ENCODE peak calls at places on chromosomes 5 and 9, in ten cellular contexts. I is HepG2, D is mesendoderm, Q is A549, R is GM23248, L is PC-9, M is OCI-LY7, G is neuronal stem cell, W is GM23338, U is mammary epithelial cell. Y is an unnamed sample.

GRCh38 chr9:34098307-34098706 is 28.2 kb downstream of the DCAF12 start:
- DNase-seq in R (no peak), L (no peak), I (no peak), U (no peak), W (no peak), M (peak), D (no peak), G (no peak), Q (no peak), Y (no peak)

GRCh38 chr5:52685621-52686370 is 101.9 kb upstream of the ITGA1 start:
- DNase-seq in L (no peak), I (no peak), R (no peak), U (peak), M (no peak), D (no peak), Q (no peak), G (no peak), W (peak), Y (no peak)

GRCh38 chr5:111135946-111136345 is 43.8 kb downstream of the WDR36 start:
- DNase-seq in I (no peak), D (no peak), R (peak), L (no peak), U (peak), G (no peak), W (no peak), M (no peak), Q (no peak), Y (no peak)

GRCh38 chr5:95842955-95843544 is 20.5 kb upstream of the GLRX start:
- DNase-seq in W (peak), G (no peak), D (peak), L (peak), Q (no peak), U (no peak), R (peak), M (peak), I (peak), Y (no peak)

GRCh38 chr5:134545070-134545868 is 19.8 kb downstream of the JADE2 start:
- DNase-seq in R (no peak), M (peak), U (no peak), W (no peak), L (no peak), D (no peak), G (no peak), Q (no peak), I (no peak), Y (no peak)

GRCh38 chr5:139914218-139914807 is 118.7 kb downstream of the PSD2 start:
- DNase-seq in W (no peak), M (no peak), D (no peak), L (peak), G (no peak), U (peak), I (no peak), Q (no peak), R (no peak), Y (peak)

GRCh38 chr9:83330207-83331196 is 207.7 kb downstream of the FRMD3 start:
- DNase-seq in U (no peak), D (no peak), L (no peak), M (peak), W (peak), Q (no peak), I (peak), R (peak), G (no peak), Y (no peak)

GRCh38 chr5:55485073-55485472 is 49.7 kb downstream of the PLPP1 start:
- DNase-seq in Q (no peak), U (no peak), W (peak), R (no peak), G (no peak), M (no peak), I (no peak), D (peak), L (no peak), Y (no peak)

GRCh38 chr9:85408494-85408893 is 333.3 kb downstream of the AGTPBP1 start:
- DNase-seq in L (no peak), I (peak), R (no peak), M (no peak), G (no peak), U (no peak), W (no peak), D (no peak), Q (no peak), Y (no peak)

GRCh38 chr9:20636883-20637440 is 14.7 kb upstream of the MLLT3 start:
- DNase-seq in L (no peak), R (no peak), I (no peak), Q (no peak), G (no peak), M (no peak), U (no peak), W (peak), D (peak), Y (no peak)

GRCh38 chr5:111628901-111629300 is 116.6 kb upstream of the STARD4 start:
- DNase-seq in R (peak), L (no peak), G (no peak), M (no peak), D (no peak), U (no peak), I (no peak), Q (no peak), W (no peak), Y (no peak)

GRCh38 chr9:122219856-122220672 is 8.7 kb downstream of the LHX6 start:
- DNase-seq in M (no peak), I (no peak), D (peak), W (no peak), R (peak), U (no peak), L (no peak), Q (no peak), G (no peak), Y (no peak)

GRCh38 chr5:59503223-59503622 is 390.3 kb downstream of the PDE4D start:
- DNase-seq in D (peak), M (no peak), G (no peak), U (no peak), W (peak), I (no peak), R (peak), Q (peak), L (no peak), Y (no peak)

GRCh38 chr9:130936285-130937117 is 2.5 kb downstream of the FIBCD1 start:
- DNase-seq in D (peak), L (peak), R (peak), M (no peak), W (peak), U (peak), G (no peak), Q (peak), I (peak), Y (no peak)

GRCh38 chr9:77879344-77880089 is 152.1 kb downstream of the GNAQ start:
- DNase-seq in R (peak), M (no peak), Q (no peak), D (no peak), W (no peak), I (no peak), L (peak), G (no peak), U (peak), Y (no peak)

GRCh38 chr9:78439192-78439865 is 142.4 kb downstream of the PSAT1 start:
- DNase-seq in G (peak), W (peak), Q (peak), I (peak), R (peak), D (peak), U (peak), L (peak), M (peak), Y (peak)

GRCh38 chr9:82675605-82676004 is 387.3 kb downstream of the RASEF start:
- DNase-seq in L (no peak), D (no peak), I (no peak), W (no peak), G (no peak), R (no peak), Q (no peak), M (no peak), U (no peak), Y (no peak)

GRCh38 chr5:39224196-39224754 is 4.9 kb upstream of the FYB1 start:
- DNase-seq in R (peak), Q (no peak), M (no peak), L (peak), W (peak), U (peak), I (no peak), D (peak), G (no peak), Y (peak)

GRCh38 chr9:15942806-15943424 is 390.1 kb downstream of the CCDC171 start:
- DNase-seq in Q (no peak), U (no peak), R (no peak), G (no peak), L (no peak), D (no peak), W (peak), I (no peak), M (no peak), Y (no peak)

GRCh38 chr5:59767753-59768159 is 125.8 kb downstream of the PDE4D start:
- DNase-seq in L (no peak), Q (no peak), R (no peak), G (no peak), I (no peak), U (peak), W (no peak), D (no peak), M (no peak), Y (no peak)

GRCh38 chr5:154095819-154096380 is 57.1 kb downstream of the MFAP3 start:
- DNase-seq in M (no peak), Q (no peak), R (peak), I (no peak), U (no peak), L (no peak), G (no peak), W (no peak), D (no peak), Y (no peak)

GRCh38 chr9:131051592-131052517 is 42.9 kb downstream of the LAMC3 start:
- DNase-seq in Q (no peak), U (peak), L (no peak), I (no peak), W (no peak), G (no peak), R (no peak), M (no peak), D (no peak), Y (no peak)

GRCh38 chr9:121646992-121647391 is 4.4 kb upstream of the DAB2IP start:
- DNase-seq in Q (no peak), R (no peak), I (no peak), W (no peak), M (no peak), U (no peak), L (no peak), G (no peak), D (no peak), Y (no peak)

GRCh38 chr5:43152946-43153345 is 32.2 kb downstream of the ZNF131 start:
- DNase-seq in W (no peak), D (no peak), G (no peak), Q (no peak), I (no peak), M (no peak), L (no peak), U (no peak), R (peak), Y (no peak)

GRCh38 chr5:81788271-81788670 is 37.4 kb upstream of the SSBP2 start:
- DNase-seq in Q (no peak), G (no peak), U (no peak), R (no peak), D (no peak), M (no peak), I (no peak), W (no peak), L (no peak), Y (no peak)
- H3K4me2 ChIP-seq in Q (peak), G (no peak), U (peak), R (peak), D (no peak), M (peak), I (no peak), W (peak), L (peak), Y (peak)

GRCh38 chr9:104861406-104861805 is 66.5 kb downstream of the ABCA1 start:
- DNase-seq in D (no peak), I (no peak), W (no peak), U (no peak), Q (no peak), G (no peak), R (no peak), M (no peak), L (no peak), Y (no peak)

GRCh38 chr9:104864675-104865104 is 63.3 kb downstream of the ABCA1 start:
- DNase-seq in D (no peak), Q (no peak), U (no peak), M (no peak), L (no peak), W (no peak), G (no peak), I (no peak), R (peak), Y (no peak)

GRCh38 chr9:104860280-104860679 is 67.7 kb downstream of the ABCA1 start:
- DNase-seq in G (no peak), M (no peak), R (peak), Q (no peak), D (no peak), W (no peak), L (no peak), I (no peak), U (no peak), Y (no peak)

GRCh38 chr9:104866186-104866585 is 61.8 kb downstream of the ABCA1 start:
- DNase-seq in D (no peak), I (no peak), U (no peak), L (no peak), Q (no peak), M (no peak), G (no peak), W (no peak), R (peak), Y (no peak)

GRCh38 chr9:104863180-104863883 is 64.6 kb downstream of the ABCA1 start:
- DNase-seq in M (peak), G (peak), I (peak), L (peak), W (peak), R (peak), U (peak), Q (peak), D (peak), Y (peak)
- H3K4me2 ChIP-seq in M (peak), G (no peak), I (no peak), L (no peak), W (peak), R (peak), U (no peak), Q (peak), D (no peak), Y (no peak)

DNA sequence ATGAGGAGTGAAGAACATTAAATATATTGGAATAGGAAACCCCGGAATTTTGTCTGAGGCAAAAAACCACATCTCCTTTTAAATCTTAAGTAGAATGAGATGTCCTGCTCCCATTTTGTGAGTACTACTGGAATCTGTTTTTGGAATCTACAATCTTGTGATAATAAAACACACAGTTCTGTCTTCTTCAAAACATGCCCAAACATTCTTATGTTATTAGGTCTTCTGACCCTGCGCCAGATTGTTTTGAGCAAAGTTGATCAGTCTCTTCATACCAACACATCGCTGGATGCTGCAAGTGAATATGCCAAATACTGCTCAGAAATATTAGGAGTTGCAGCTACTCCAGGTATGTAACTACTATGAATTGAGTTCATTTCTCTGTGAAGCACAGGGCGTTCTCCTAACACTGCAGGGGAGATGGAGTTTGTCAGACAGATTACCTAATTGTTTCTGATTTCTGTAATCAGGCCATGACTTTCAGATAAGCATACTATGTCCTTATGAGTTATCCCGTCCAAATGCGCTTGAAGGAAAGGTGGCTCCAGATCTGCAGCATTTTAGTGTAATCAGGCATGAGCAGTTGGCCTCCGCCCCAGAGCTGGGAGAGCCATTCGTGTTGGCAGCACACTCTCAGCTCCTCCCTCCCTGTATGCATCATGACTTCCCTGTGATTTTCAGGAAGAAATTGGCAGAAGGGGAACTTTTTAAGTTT is 88.0 kb downstream of the NLN start:
- DNase-seq in M (no peak), Q (no peak), R (peak), U (no peak), G (no peak), D (no peak), I (no peak), W (no peak), L (peak), Y (no peak)
- H3K4me2 ChIP-seq in M (no peak), Q (no peak), R (peak), U (no peak), G (no peak), D (no peak), I (no peak), W (no peak), L (peak), Y (no peak)

GRCh38 chr5:143739741-143740140 is 72.2 kb upstream of the HMHB1 start:
- DNase-seq in U (no peak), D (no peak), G (no peak), W (no peak), Q (no peak), I (no peak), L (no peak), R (peak), M (no peak), Y (no peak)

GRCh38 chr5:143741418-143741817 is 70.5 kb upstream of the HMHB1 start:
- DNase-seq in U (no peak), L (no peak), I (no peak), R (no peak), W (no peak), G (no peak), M (peak), Q (no peak), D (no peak), Y (no peak)

GRCh38 chr5:143737073-143737472 is 74.9 kb upstream of the HMHB1 start:
- DNase-seq in U (no peak), G (no peak), D (no peak), Q (no peak), M (no peak), L (no peak), I (no peak), W (no peak), R (no peak), Y (no peak)

GRCh38 chr5:143742951-143743350 is 69.0 kb upstream of the HMHB1 start:
- DNase-seq in G (no peak), U (no peak), W (no peak), I (no peak), M (no peak), L (no peak), R (no peak), Q (no peak), D (no peak), Y (no peak)

DNA sequence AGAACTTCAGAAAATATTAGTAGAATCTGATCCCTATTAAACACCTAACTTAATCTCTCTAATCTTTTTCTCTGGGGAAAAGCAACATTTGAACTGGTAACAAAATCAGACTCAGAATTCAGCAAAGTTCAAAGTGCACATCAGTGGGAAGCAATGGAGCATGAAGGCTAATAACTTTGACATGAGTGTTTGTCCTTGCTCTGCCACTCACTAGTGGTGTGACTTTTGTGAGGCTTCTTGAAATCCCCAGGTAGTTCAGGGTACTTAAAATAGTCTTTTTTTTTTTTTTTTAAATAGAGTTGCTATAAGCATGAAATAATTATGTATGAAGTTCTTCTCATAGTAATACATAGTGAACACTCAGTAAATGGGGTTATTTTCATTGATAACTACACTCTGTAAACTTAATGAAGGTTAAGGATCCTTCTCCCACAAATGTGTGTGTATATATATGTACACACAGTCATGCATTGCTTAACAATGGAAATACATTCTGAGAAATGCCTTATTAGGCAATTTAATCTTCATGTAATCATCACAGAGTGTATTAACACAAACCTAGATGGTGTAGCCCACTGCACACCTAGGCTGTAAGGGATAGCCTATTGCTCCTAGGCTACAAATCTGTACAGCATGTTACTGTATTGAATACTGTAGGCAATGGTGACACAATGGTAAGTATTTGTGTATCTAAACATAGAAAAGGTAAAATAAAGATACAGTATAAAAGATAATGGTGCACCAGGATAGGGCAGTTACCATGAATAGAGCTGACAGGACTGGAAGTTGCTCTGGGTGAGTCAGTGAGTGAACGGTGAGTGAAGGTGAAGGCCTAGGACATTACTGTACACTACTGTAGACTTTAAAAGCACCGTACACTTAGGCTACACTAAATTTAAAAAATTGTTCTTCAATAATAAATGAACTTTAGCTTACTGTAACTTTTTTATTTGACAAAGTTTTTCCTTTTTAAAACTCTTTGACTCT is 73.3 kb upstream of the HMHB1 start:
- DNase-seq in M (no peak), L (no peak), I (no peak), W (no peak), Q (no peak), D (no peak), R (no peak), U (peak), G (no peak), Y (no peak)
- H3K4me2 ChIP-seq in M (no peak), L (no peak), I (no peak), W (no peak), Q (no peak), D (no peak), R (no peak), U (no peak), G (no peak), Y (no peak)

GRCh38 chr9:136010615-136011341 is 49.6 kb upstream of the UBAC1 start:
- DNase-seq in W (no peak), L (no peak), D (no peak), I (no peak), G (no peak), M (no peak), R (no peak), U (no peak), Q (no peak), Y (no peak)

GRCh38 chr9:136010176-136010575 is 49.0 kb upstream of the UBAC1 start:
- DNase-seq in R (no peak), M (no peak), W (no peak), I (no peak), L (no peak), Q (no peak), G (no peak), U (no peak), D (no peak), Y (no peak)

GRCh38 chr9:136011703-136012496 is 50.7 kb upstream of the UBAC1 start:
- DNase-seq in G (no peak), L (no peak), U (no peak), I (peak), M (peak), R (peak), D (no peak), W (no peak), Q (no peak), Y (no peak)

GRCh38 chr9:136012651-136013050 is 51.5 kb upstream of the UBAC1 start:
- DNase-seq in U (no peak), L (no peak), R (no peak), W (no peak), M (peak), Q (no peak), I (no peak), D (no peak), G (no peak), Y (no peak)

DNA sequence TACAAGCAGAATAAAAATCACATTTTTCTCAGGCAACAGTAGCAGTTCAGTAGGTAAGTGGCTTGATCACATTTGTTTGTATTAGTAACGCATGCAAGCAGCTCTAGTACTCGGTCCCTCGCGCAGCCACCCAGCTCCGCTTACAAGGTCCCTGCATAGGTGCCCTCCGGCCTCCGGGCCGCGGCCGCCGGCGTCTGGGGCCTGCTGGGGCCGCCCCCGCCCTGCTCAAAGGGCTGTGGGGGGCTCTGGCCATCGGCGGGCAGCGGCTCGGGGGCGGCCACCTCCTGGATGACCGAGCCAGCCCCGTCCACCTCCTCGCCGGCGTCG is 50.2 kb upstream of the UBAC1 start:
- DNase-seq in R (no peak), L (no peak), I (no peak), G (no peak), Q (no peak), D (no peak), M (no peak), W (no peak), U (no peak), Y (no peak)
- H3K4me2 ChIP-seq in R (no peak), L (no peak), I (peak), G (no peak), Q (no peak), D (no peak), M (peak), W (peak), U (no peak), Y (no peak)